ENCODE peak calls at places on chromosome 11, in eight cellular contexts. S, H, O, I, Z, N, B and R are unnamed samples.
A peak's percentile ranks its signal among the peaks of the same experiment; 100 is the strongest.

GRCh38 chr11:59259867-59260475 is 47.2 kb upstream of the MPEG1 start:
- DNase-seq in B (no peak), N (no peak), Z (no peak), S (no peak), O (no peak), I (no peak), H (no peak), R (no peak)

GRCh38 chr11:116613201-116613910 is 159.4 kb downstream of the BUD13 start:
- DNase-seq in O (peak; percentile 2), B (no peak), N (no peak), H (no peak), Z (no peak), S (no peak), I (no peak), R (no peak)

GRCh38 chr11:107751082-107751481 is 39.2 kb upstream of the SLN start:
- DNase-seq in O (no peak), S (no peak), H (peak; percentile 34), N (no peak), Z (no peak), I (no peak), B (no peak), R (no peak)

GRCh38 chr11:102328748-102329147 is 11.5 kb downstream of the BIRC3 start:
- DNase-seq in S (no peak), N (no peak), I (no peak), Z (no peak), O (no peak), B (no peak), H (no peak), R (no peak)

GRCh38 chr11:790721-791564 is 1.1 kb upstream of the CEND1 start:
- DNase-seq in Z (no peak), O (no peak), H (no peak), B (no peak), N (no peak), S (peak; percentile 58), I (no peak), R (peak; percentile 42)

GRCh38 chr11:118476676-118477075 is 40.4 kb downstream of the KMT2A start:
- DNase-seq in H (no peak), I (no peak), S (no peak), B (no peak), O (no peak), N (no peak), Z (no peak), R (no peak)

GRCh38 chr11:1515082-1516060 is 28.8 kb upstream of the MOB2 start:
- DNase-seq in B (peak; percentile 73), S (peak; percentile 85), I (peak; percentile 85), N (peak; percentile 88), Z (peak; percentile 85), O (peak; percentile 82), H (peak; percentile 71), R (peak; percentile 77)

GRCh38 chr11:103904324-103904667 is 132.1 kb upstream of the DDI1 start:
- DNase-seq in I (no peak), N (no peak), O (no peak), S (no peak), Z (no peak), B (no peak), H (no peak), R (no peak)

GRCh38 chr11:326842-327580 is 6.4 kb upstream of the IFITM3 start:
- DNase-seq in B (peak; percentile 94), Z (peak; percentile 67), I (peak; percentile 75), H (no peak), S (peak; percentile 40), N (peak; percentile 88), O (peak; percentile 89), R (no peak)

GRCh38 chr11:5500391-5500790 is 9.4 kb downstream of the UBQLN3 start:
- DNase-seq in I (no peak), N (no peak), H (no peak), B (no peak), S (no peak), Z (no peak), O (no peak), R (no peak)

GRCh38 chr11:5504403-5504891 is 5.3 kb downstream of the UBQLN3 start:
- DNase-seq in H (no peak), S (no peak), I (no peak), Z (no peak), B (no peak), N (no peak), O (no peak), R (no peak)

GRCh38 chr11:5505363-5506048 is 4.3 kb downstream of the UBQLN3 start:
- DNase-seq in S (no peak), B (no peak), I (no peak), H (no peak), O (no peak), Z (no peak), N (no peak), R (no peak)

DNA sequence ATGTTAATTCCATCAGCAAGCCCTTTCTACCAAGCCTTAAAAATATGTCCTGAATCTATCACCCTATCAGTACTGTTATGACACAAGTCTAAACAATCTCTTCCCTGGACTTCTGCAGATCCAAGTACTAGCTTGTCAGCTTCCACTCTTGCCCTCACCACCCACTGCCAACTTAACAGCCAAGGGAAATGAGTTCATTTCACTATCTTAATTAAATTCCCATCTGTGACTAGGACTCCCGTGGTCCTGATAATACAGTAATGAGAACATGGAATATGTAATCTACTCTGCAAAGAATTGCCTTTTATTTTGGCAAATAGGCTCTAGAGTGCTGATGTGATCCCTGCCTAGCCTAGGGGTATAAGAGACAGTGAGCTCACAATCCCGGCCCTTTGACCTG is 10.1 kb downstream of the UBQLN3 start:
- DNase-seq in O (no peak), B (no peak), I (no peak), H (no peak), S (no peak), N (no peak), Z (no peak), R (no peak)
- H3K36me3 ChIP-seq in O (no peaks in the 10 kb centered on the region), B (no peaks in the 10 kb centered on the region), I (no peaks in the 10 kb centered on the region), H (no peaks in the 10 kb centered on the region), S (no peaks in the 10 kb centered on the region), N (no peaks in the 10 kb centered on the region), Z (no peaks in the 10 kb centered on the region), R (no peaks in the 10 kb centered on the region)

DNA sequence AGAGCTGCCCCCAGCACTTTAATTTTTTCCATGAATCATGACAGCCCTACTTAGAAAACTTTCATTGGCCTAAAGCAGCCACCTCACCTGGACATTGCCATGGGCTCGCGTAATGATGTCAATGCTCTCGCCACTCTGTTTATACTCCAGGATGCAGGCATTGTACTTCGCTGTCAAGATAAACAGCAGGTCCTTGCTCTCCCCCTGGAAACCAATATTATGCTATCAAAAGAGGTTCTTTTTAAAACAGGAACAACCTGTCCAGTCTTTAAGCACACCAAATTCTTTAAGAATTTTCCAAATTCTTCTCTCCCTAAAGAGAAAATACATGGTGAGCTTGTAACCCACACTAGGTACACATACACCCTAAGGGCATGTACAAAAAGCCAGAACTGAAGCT is 3.0 kb downstream of the DDB1 start:
- DNase-seq in I (no peak), H (no peak), B (no peak), N (no peak), S (no peak), O (no peak), Z (no peak), R (no peak)
- H3K36me3 ChIP-seq in I (no peaks in the 10 kb centered on the region), H (peaks cover 43% of the 10 kb centered on the region), B (no peaks in the 10 kb centered on the region), N (no peaks in the 10 kb centered on the region), S (peaks cover 16% of the 10 kb centered on the region), O (no peaks in the 10 kb centered on the region), Z (no peaks in the 10 kb centered on the region), R (peaks cover 21% of the 10 kb centered on the region)

DNA sequence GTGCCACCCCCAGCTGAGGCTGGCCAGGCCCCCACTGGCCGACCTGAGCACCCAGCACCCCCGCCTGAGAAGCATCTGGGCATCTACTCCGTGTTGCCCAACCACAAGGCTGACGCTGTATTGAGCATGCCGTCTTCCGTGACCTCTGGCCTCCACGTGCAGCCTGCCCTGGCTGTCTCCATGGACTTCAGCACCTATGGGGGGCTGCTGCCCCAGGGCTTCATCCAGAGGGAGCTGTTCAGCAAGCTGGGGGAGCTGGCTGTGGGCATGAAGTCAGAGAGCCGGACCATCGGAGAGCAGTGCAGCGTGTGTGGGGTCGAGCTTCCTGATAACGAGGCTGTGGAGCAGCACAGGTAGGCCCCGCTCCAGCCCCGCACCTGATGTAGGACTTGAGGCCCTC is 4.7 kb downstream of the ZBTB16 start:
- DNase-seq in Z (no peak), I (no peak), N (no peak), S (no peak), O (no peak), B (no peak), H (no peak), R (no peak)
- H3K36me3 ChIP-seq in Z (no peaks in the 10 kb centered on the region), I (no peaks in the 10 kb centered on the region), N (peaks cover 3% of the 10 kb centered on the region), S (no peaks in the 10 kb centered on the region), O (no peaks in the 10 kb centered on the region), B (no peaks in the 10 kb centered on the region), H (no peaks in the 10 kb centered on the region), R (no peaks in the 10 kb centered on the region)

DNA sequence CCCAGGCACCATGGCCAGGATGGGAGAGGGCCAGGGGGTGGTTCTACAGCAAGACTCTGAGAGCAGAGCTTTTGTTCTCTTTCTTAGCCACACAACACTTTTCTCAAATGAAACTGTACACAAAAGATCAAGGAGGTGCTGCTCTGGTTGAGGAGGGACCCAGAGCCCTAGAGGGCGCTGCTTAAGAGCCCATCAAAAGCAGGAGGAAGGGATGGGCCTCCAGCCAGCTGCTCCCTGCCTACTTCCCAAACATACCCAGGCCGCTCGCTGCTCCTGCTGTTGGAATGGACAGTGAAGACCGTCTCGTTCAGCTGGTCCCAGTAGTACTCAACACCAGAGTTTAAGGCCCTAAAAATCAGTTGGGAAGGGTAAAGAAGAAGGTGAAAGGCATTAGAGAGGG is 18.4 kb upstream of the CHRM4 start:
- DNase-seq in H (no peak), O (no peak), I (no peak), S (no peak), B (no peak), N (no peak), Z (no peak), R (no peak)
- H3K36me3 ChIP-seq in H (no peaks in the 10 kb centered on the region), O (no peaks in the 10 kb centered on the region), I (peaks cover 4% of the 10 kb centered on the region), S (no peaks in the 10 kb centered on the region), B (no peaks in the 10 kb centered on the region), N (peaks cover 2% of the 10 kb centered on the region), Z (no peaks in the 10 kb centered on the region), R (no peaks in the 10 kb centered on the region)